ENCODE peak calls at places on chromosomes 11 and 22, in five cellular contexts. One of them, this sample, is unnamed. For H3K9me3, the result is how much of the 10 kb centered on the place peaks cover.

GRCh38 chr11:83284501-83285051 is 1.6 kb downstream of the CCDC90B start:
- DNase-seq in H1: no peak
- DNase-seq in astrocyte: no peak
- DNase-seq in fibroblast of lung: no peak
- DNase-seq in GM12878: no peak
- DNase-seq in this sample: no peak

GRCh38 chr22:26887916-26888315 is 230.5 kb downstream of the MIAT start:
- DNase-seq in H1: peak
- DNase-seq in astrocyte: no peak
- DNase-seq in fibroblast of lung: peak
- DNase-seq in GM12878: no peak
- DNase-seq in this sample: no peak

GRCh38 chr11:113693030-113693429 is 13.1 kb downstream of the TMPRSS5 start:
- DNase-seq in H1: no peak
- DNase-seq in astrocyte: no peak
- DNase-seq in fibroblast of lung: no peak
- DNase-seq in GM12878: no peak
- DNase-seq in this sample: no peak

GRCh38 chr11:6200975-6201374 is 2.0 kb downstream of the OR52W1 start:
- DNase-seq in H1: no peak
- DNase-seq in astrocyte: peak
- DNase-seq in fibroblast of lung: peak
- DNase-seq in GM12878: no peak
- DNase-seq in this sample: peak

GRCh38 chr11:92703431-92703830 is 266.0 kb upstream of the MTNR1B start:
- DNase-seq in H1: no peak
- DNase-seq in astrocyte: peak
- DNase-seq in fibroblast of lung: peak
- DNase-seq in GM12878: no peak
- DNase-seq in this sample: no peak

GRCh38 chr11:77107950-77108349 is 5.3 kb downstream of the OMP start:
- DNase-seq in H1: no peak
- DNase-seq in astrocyte: peak
- DNase-seq in fibroblast of lung: peak
- DNase-seq in GM12878: no peak
- DNase-seq in this sample: no peak

GRCh38 chr11:14089690-14090462 is 127.4 kb downstream of the SPON1 start:
- DNase-seq in H1: no peak
- DNase-seq in astrocyte: no peak
- DNase-seq in fibroblast of lung: no peak
- DNase-seq in GM12878: no peak
- DNase-seq in this sample: no peak

GRCh38 chr22:24088796-24089195 is 77.7 kb downstream of the CABIN1 start:
- DNase-seq in H1: no peak
- DNase-seq in astrocyte: peak
- DNase-seq in fibroblast of lung: peak
- DNase-seq in GM12878: no peak
- DNase-seq in this sample: peak

GRCh38 chr11:95680169-95680929 is 109.2 kb downstream of the FAM76B start:
- DNase-seq in H1: no peak
- DNase-seq in astrocyte: peak
- DNase-seq in fibroblast of lung: peak
- DNase-seq in GM12878: no peak
- DNase-seq in this sample: peak

GRCh38 chr11:134372961-134373360 is 39.1 kb downstream of the B3GAT1 start:
- DNase-seq in H1: no peak
- DNase-seq in astrocyte: no peak
- DNase-seq in fibroblast of lung: no peak
- DNase-seq in GM12878: no peak
- DNase-seq in this sample: no peak

GRCh38 chr11:117197516-117198456 is 1.4 kb upstream of the TAGLN start:
- DNase-seq in H1: peak
- DNase-seq in astrocyte: no peak
- DNase-seq in fibroblast of lung: peak
- DNase-seq in GM12878: no peak
- DNase-seq in this sample: no peak

GRCh38 chr22:42837556-42837955 is 19.5 kb downstream of the ARFGAP3 start:
- DNase-seq in H1: no peak
- DNase-seq in astrocyte: no peak
- DNase-seq in fibroblast of lung: no peak
- DNase-seq in GM12878: no peak
- DNase-seq in this sample: no peak

GRCh38 chr11:35394941-35395340 is 24.4 kb downstream of the SLC1A2 start:
- DNase-seq in H1: no peak
- DNase-seq in astrocyte: no peak
- DNase-seq in fibroblast of lung: no peak
- DNase-seq in GM12878: no peak
- DNase-seq in this sample: no peak

GRCh38 chr11:35390737-35391682 is 28.3 kb downstream of the SLC1A2 start:
- DNase-seq in H1: no peak
- DNase-seq in astrocyte: peak
- DNase-seq in fibroblast of lung: peak
- DNase-seq in GM12878: peak
- DNase-seq in this sample: peak

GRCh38 chr11:35391922-35392813 is 27.2 kb downstream of the SLC1A2 start:
- DNase-seq in H1: peak
- DNase-seq in astrocyte: peak
- DNase-seq in fibroblast of lung: peak
- DNase-seq in GM12878: peak
- DNase-seq in this sample: peak

GRCh38 chr11:35389897-35390462 is 29.4 kb downstream of the SLC1A2 start:
- DNase-seq in H1: no peak
- DNase-seq in astrocyte: no peak
- DNase-seq in fibroblast of lung: no peak
- DNase-seq in GM12878: peak
- DNase-seq in this sample: no peak

GRCh38 chr11:35393093-35393492 is 26.3 kb downstream of the SLC1A2 start:
- DNase-seq in H1: no peak
- DNase-seq in astrocyte: no peak
- DNase-seq in fibroblast of lung: peak
- DNase-seq in GM12878: no peak
- DNase-seq in this sample: peak
- TF ChIP-seq EZH2 in H1: no peak
- TF ChIP-seq EZH2 in astrocyte: no peak
- TF ChIP-seq EZH2 in fibroblast of lung: no peak
- TF ChIP-seq EZH2 in GM12878: no peak
- TF ChIP-seq EZH2 in this sample: no peak

GRCh38 chr11:3357302-3357701 is 21.6 kb downstream of the ZNF195 start:
- DNase-seq in H1: no peak
- DNase-seq in astrocyte: no peak
- DNase-seq in fibroblast of lung: no peak
- DNase-seq in GM12878: no peak
- DNase-seq in this sample: no peak
- H3K9me3 ChIP-seq in H1: half or more
- H3K9me3 ChIP-seq in astrocyte: half or more
- H3K9me3 ChIP-seq in fibroblast of lung: under half
- H3K9me3 ChIP-seq in GM12878: under half
- H3K9me3 ChIP-seq in this sample: half or more

DNA sequence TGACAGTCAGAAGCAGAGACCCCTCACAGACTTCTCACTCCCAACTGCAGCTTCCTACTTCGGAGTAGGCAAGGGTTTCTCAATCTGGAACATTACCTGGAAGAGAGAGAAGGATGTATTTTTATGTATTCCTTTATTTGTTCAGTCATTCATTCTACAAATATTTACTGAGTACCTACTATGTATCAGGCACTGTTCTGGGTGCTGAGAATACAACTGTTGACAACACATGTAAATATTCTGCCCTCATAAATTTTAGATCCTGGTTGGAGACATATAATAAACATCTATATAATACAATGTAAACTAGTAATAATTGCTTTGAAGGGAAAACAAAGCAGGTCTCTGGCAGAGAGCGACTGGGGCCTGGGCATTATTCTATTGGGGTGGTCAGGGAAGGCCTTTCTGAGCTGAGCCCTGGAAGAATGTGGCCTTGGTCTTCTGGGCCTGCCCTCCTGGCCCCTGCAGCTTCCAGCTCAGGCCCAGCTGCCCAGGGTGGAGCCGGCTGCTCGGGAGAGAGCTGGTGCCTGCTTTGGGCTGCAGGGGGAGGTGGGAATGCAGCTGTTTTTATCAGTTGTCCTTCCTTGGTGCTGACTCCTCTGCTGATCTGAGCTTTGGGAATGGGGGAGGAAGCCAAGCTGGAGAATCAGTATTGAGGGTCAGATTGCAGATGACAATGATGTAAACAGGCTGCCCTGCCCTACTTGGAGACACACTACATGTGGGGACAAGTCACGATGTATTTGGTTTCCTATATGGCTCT is 46.8 kb downstream of the PKNOX2 start:
- DNase-seq in H1: no peak
- DNase-seq in astrocyte: no peak
- DNase-seq in fibroblast of lung: no peak
- DNase-seq in GM12878: no peak
- DNase-seq in this sample: no peak
- TF ChIP-seq CTCF in H1: no peak
- TF ChIP-seq CTCF in astrocyte: no peak
- TF ChIP-seq CTCF in fibroblast of lung: no peak
- TF ChIP-seq CTCF in GM12878: no peak
- TF ChIP-seq CTCF in this sample: no peak

DNA sequence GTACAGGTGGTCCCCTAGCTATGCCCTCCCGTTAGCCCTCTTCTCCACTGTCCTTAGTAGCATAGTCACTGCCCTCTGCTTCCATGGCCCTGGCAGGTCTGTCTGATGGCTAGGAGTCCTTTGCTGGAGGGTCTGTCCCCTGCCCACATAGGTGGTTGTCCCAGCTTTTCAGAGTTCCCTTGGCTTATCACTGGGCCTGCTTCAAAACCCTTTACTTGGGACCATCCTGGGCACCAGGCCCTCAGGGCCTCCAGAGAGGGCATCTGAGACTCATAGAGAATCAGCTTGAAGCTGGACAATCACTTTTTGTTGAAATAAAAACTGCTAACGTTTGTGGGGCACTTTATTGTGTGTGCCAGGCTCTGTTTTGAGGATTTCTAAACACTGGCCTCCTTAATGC is 750 bp upstream of the KCNK4 start:
- DNase-seq in H1: no peak
- DNase-seq in astrocyte: no peak
- DNase-seq in fibroblast of lung: no peak
- DNase-seq in GM12878: no peak
- DNase-seq in this sample: no peak
- TF ChIP-seq EZH2 in H1: no peak
- TF ChIP-seq EZH2 in astrocyte: no peak
- TF ChIP-seq EZH2 in fibroblast of lung: no peak
- TF ChIP-seq EZH2 in GM12878: no peak
- TF ChIP-seq EZH2 in this sample: no peak

GRCh38 chr11:4523666-4524065 is 21.3 kb upstream of the OR52M1 start:
- DNase-seq in H1: no peak
- DNase-seq in astrocyte: no peak
- DNase-seq in fibroblast of lung: peak
- DNase-seq in GM12878: no peak
- DNase-seq in this sample: no peak

DNA sequence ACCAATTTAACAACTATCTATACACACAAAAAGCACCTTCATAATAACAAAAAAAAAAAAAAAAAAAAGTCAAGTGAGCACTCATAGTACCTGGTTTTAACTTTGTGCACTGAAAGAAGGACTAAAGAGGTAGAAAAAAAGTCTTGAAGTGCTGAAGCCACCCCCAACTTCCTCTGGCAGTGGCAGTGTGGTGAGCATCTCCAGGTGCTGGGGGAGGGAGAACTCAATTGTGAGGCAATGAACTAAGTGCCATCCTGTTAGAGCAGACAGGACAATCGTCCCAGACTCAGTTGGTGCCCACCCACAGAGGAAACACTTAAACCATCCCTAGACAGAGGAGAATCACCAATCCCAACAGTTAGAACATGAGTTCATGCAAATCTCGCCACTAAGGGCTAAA is 22.7 kb upstream of the OR52M1 start:
- DNase-seq in H1: no peak
- DNase-seq in astrocyte: no peak
- DNase-seq in fibroblast of lung: no peak
- DNase-seq in GM12878: no peak
- DNase-seq in this sample: no peak
- H3K9me3 ChIP-seq in H1: under half
- H3K9me3 ChIP-seq in astrocyte: under half
- H3K9me3 ChIP-seq in fibroblast of lung: under half
- H3K9me3 ChIP-seq in GM12878: under half
- H3K9me3 ChIP-seq in this sample: under half

GRCh38 chr11:105923814-105924213 is 98.2 kb downstream of the MSANTD4 start:
- DNase-seq in H1: no peak
- DNase-seq in astrocyte: peak
- DNase-seq in fibroblast of lung: peak
- DNase-seq in GM12878: no peak
- DNase-seq in this sample: no peak
- TF ChIP-seq CTCF in H1: no peak
- TF ChIP-seq CTCF in astrocyte: no peak
- TF ChIP-seq CTCF in fibroblast of lung: no peak
- TF ChIP-seq CTCF in GM12878: no peak
- TF ChIP-seq CTCF in this sample: no peak

DNA sequence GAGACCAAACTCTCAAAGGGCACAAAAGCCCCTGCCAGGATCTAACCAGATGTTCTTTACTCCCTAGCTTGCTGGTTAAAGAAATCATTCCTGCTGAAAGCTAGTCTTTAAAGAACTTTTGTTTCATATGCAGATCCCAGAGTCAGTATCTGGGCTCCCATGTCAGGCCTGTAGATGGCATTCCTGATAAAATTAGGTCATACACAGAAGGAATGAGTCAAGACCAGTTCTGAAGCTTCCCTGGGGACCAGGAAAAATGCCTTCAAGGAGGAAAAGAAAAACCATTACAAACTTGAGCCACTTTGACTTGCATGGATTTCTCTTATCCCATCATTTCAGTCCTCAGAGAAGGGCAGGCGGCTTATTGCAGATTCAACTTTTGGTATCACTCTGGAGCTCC is 5.9 kb downstream of the DBX1 start:
- DNase-seq in H1: no peak
- DNase-seq in astrocyte: no peak
- DNase-seq in fibroblast of lung: peak
- DNase-seq in GM12878: no peak
- DNase-seq in this sample: no peak
- TF ChIP-seq EZH2 in H1: no peak
- TF ChIP-seq EZH2 in astrocyte: no peak
- TF ChIP-seq EZH2 in fibroblast of lung: no peak
- TF ChIP-seq EZH2 in GM12878: no peak
- TF ChIP-seq EZH2 in this sample: no peak

GRCh38 chr11:123211134-123211879 is 16.3 kb upstream of the CLMP start:
- DNase-seq in H1: no peak
- DNase-seq in astrocyte: no peak
- DNase-seq in fibroblast of lung: no peak
- DNase-seq in GM12878: no peak
- DNase-seq in this sample: no peak
- H3K9me3 ChIP-seq in H1: under half
- H3K9me3 ChIP-seq in astrocyte: under half
- H3K9me3 ChIP-seq in fibroblast of lung: under half
- H3K9me3 ChIP-seq in GM12878: under half
- H3K9me3 ChIP-seq in this sample: under half

GRCh38 chr11:47443028-47443700 is 5.8 kb downstream of the RAPSN start:
- DNase-seq in H1: no peak
- DNase-seq in astrocyte: no peak
- DNase-seq in fibroblast of lung: no peak
- DNase-seq in GM12878: no peak
- DNase-seq in this sample: peak
- TF ChIP-seq CTCF in H1: peak
- TF ChIP-seq CTCF in astrocyte: peak
- TF ChIP-seq CTCF in fibroblast of lung: no peak
- TF ChIP-seq CTCF in GM12878: peak
- TF ChIP-seq CTCF in this sample: peak

This sample was measured in A673.